ENCODE peak calls at places on chromosomes 4 and X, in six cellular contexts. I is IMR-90, U is HCT116, X is A549, S is GM12878, V is K562. R is an unnamed sample.

GRCh38 chrX:40496728-40497127 is 84.0 kb upstream of the ATP6AP2 start:
- DNase-seq in I (peak), U (no peak), X (no peak), S (no peak), V (peak), R (no peak)

GRCh38 chr4:23237771-23238170 is 545.0 kb downstream of the GBA3 start:
- DNase-seq in I (no peak), U (no peak), X (no peak), S (no peak), V (no peak), R (no peak)

GRCh38 chr4:143606470-143606869 is 93.0 kb downstream of the SMARCA5 start:
- DNase-seq in I (no peak), U (no peak), X (no peak), S (no peak), V (no peak), R (no peak)

GRCh38 chrX:136168929-136169735 is 21.8 kb downstream of the FHL1 start:
- DNase-seq in I (peak), U (no peak), X (no peak), S (no peak), V (no peak), R (peak)

GRCh38 chrX:1239681-1240142 is 27.3 kb upstream of the CRLF2 start:
- DNase-seq in I (no peak), U (no peak), X (no peak), S (peak), V (peak), R (no peak)

GRCh38 chr4:80173841-80174240 is 23.5 kb upstream of the PRDM8 start:
- DNase-seq in I (peak), U (no peak), X (no peak), S (no peak), V (no peak), R (no peak)

GRCh38 chr4:82706349-82707000 is 92.1 kb downstream of the SCD5 start:
- DNase-seq in I (no peak), U (no peak), X (no peak), S (no peak), V (no peak), R (no peak)

GRCh38 chr4:122458625-122459024 is 2.1 kb upstream of the IL2 start:
- DNase-seq in I (peak), U (no peak), X (no peak), S (no peak), V (no peak), R (no peak)

GRCh38 chr4:20276848-20277247 is 25.1 kb downstream of the SLIT2 start:
- DNase-seq in I (no peak), U (no peak), X (no peak), S (no peak), V (no peak), R (no peak)
- TF ChIP-seq CEBPB in I (no peak), U (no peak), X (no peak), S (no peak), V (no peak), R (no peak)

GRCh38 chrX:18422325-18422724 is 3.1 kb upstream of the CDKL5 start:
- DNase-seq in I (peak), U (no peak), X (peak), S (no peak), V (no peak), R (no peak)
- TF ChIP-seq CEBPB in I (no peak), U (no peak), X (peak), S (no peak), V (no peak), R (no peak)

DNA sequence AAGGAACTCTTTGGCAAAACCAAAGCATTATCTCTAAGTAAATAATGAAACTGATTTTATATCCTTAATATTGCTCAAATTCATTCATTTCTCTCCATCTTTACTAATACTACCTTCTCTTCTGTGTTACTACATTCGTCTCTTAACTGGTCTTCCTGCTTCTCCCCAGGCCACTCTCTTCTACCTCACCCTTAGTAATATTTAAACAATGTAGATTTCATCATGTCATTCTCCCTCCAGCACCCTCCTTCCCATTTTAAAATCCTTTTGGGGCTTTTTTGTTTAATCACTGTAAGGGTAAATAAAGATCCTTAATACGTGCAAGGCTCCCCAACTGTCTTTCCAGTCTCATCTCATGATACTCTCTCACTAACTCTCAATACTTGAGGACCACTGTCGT is 19.4 kb downstream of the FHIP1A start:
- DNase-seq in I (no peak), U (no peak), X (no peak), S (no peak), V (no peak), R (no peak)
- TF ChIP-seq CEBPB in I (no peak), U (no peak), X (no peak), S (no peak), V (no peak), R (no peak)

GRCh38 chrX:129576539-129576938 is 36.5 kb downstream of the OCRL start:
- DNase-seq in I (no peak), U (no peak), X (no peak), S (no peak), V (no peak), R (no peak)

GRCh38 chrX:129577877-129578276 is 37.8 kb downstream of the OCRL start:
- DNase-seq in I (no peak), U (no peak), X (no peak), S (no peak), V (peak), R (no peak)

GRCh38 chrX:129581904-129582303 is 41.8 kb downstream of the OCRL start:
- DNase-seq in I (peak), U (no peak), X (no peak), S (no peak), V (no peak), R (no peak)

GRCh38 chrX:129574214-129574613 is 34.2 kb downstream of the OCRL start:
- DNase-seq in I (no peak), U (no peak), X (no peak), S (no peak), V (no peak), R (no peak)

DNA sequence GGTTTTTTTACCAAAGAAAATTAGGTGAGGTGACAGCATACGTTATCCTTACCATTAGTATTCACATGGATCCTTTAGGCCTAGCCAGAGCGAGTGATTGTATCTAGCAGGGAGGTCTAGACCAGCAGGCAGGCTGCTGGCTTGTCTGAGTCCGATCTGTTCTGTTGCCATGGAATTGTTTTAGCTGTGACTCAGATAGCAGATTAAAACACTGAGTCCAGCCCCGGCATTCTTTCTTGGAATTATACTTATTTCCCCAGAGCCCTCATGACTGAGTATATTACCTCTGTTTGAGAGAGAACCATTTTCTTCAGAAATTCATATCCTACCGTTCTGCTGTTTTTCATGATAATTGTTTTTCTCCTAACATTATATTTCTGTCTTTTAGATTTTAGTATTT is 37.4 kb downstream of the OCRL start:
- DNase-seq in I (peak), U (no peak), X (no peak), S (no peak), V (peak), R (no peak)
- TF ChIP-seq CEBPB in I (no peak), U (no peak), X (no peak), S (no peak), V (no peak), R (no peak)

R was measured in H1.